ENCODE peak calls at places on chromosomes 5 and 9, in eight cellular contexts. One of them, this sample, is unnamed.
A peak's percentile ranks its signal among the peaks of the same experiment; 100 is the strongest.

GRCh38 chr5:73373814-73374510 is 74.6 kb downstream of the FOXD1 start:
- DNase-seq in GM12878: no peak
- DNase-seq in thoracic aorta: no peak
- DNase-seq in astrocyte of the spinal cord: no peak
- DNase-seq in IMR-90: no peak
- DNase-seq in fibroblast of the aortic adventitia: peak; percentile 51
- DNase-seq in kidney: no peak
- DNase-seq in CD8-positive, alpha-beta memory T cell: no peak
- DNase-seq in this sample: no peak

GRCh38 chr9:34513567-34514214 is 9.1 kb downstream of the ENHO start:
- DNase-seq in GM12878: no peak
- DNase-seq in thoracic aorta: no peak
- DNase-seq in astrocyte of the spinal cord: no peak
- DNase-seq in IMR-90: no peak
- DNase-seq in fibroblast of the aortic adventitia: peak; percentile 21
- DNase-seq in kidney: no peak
- DNase-seq in CD8-positive, alpha-beta memory T cell: no peak
- DNase-seq in this sample: no peak

GRCh38 chr9:109910616-109911568 is 130.9 kb downstream of the PALM2AKAP2 start:
- DNase-seq in GM12878: no peak
- DNase-seq in thoracic aorta: no peak
- DNase-seq in astrocyte of the spinal cord: peak; percentile 68
- DNase-seq in IMR-90: peak; percentile 88
- DNase-seq in fibroblast of the aortic adventitia: peak; percentile 82
- DNase-seq in kidney: no peak
- DNase-seq in CD8-positive, alpha-beta memory T cell: no peak
- DNase-seq in this sample: peak; percentile 52

GRCh38 chr5:116658141-116658540 is 83.5 kb upstream of the SEMA6A start:
- DNase-seq in GM12878: no peak
- DNase-seq in thoracic aorta: no peak
- DNase-seq in astrocyte of the spinal cord: no peak
- DNase-seq in IMR-90: no peak
- DNase-seq in fibroblast of the aortic adventitia: no peak
- DNase-seq in kidney: no peak
- DNase-seq in CD8-positive, alpha-beta memory T cell: no peak
- DNase-seq in this sample: no peak

GRCh38 chr5:120463991-120464626 is at the start of gene PRR16:
- DNase-seq in GM12878: no peak
- DNase-seq in thoracic aorta: no peak
- DNase-seq in astrocyte of the spinal cord: peak; percentile 70
- DNase-seq in IMR-90: peak; percentile 73
- DNase-seq in fibroblast of the aortic adventitia: peak; percentile 64
- DNase-seq in kidney: peak; percentile 76
- DNase-seq in CD8-positive, alpha-beta memory T cell: no peak
- DNase-seq in this sample: peak; percentile 45

GRCh38 chr9:134708672-134709038 is 67.1 kb downstream of the COL5A1 start:
- DNase-seq in GM12878: no peak
- DNase-seq in thoracic aorta: no peak
- DNase-seq in astrocyte of the spinal cord: no peak
- DNase-seq in IMR-90: no peak
- DNase-seq in fibroblast of the aortic adventitia: no peak
- DNase-seq in kidney: peak; percentile 51
- DNase-seq in CD8-positive, alpha-beta memory T cell: no peak
- DNase-seq in this sample: no peak

GRCh38 chr9:23088932-23089364 is 642.3 kb downstream of the DMRTA1 start:
- DNase-seq in GM12878: no peak
- DNase-seq in thoracic aorta: no peak
- DNase-seq in astrocyte of the spinal cord: no peak
- DNase-seq in IMR-90: no peak
- DNase-seq in fibroblast of the aortic adventitia: peak; percentile 6
- DNase-seq in kidney: peak; percentile 57
- DNase-seq in CD8-positive, alpha-beta memory T cell: no peak
- DNase-seq in this sample: no peak

GRCh38 chr9:215631-216155 is 1.0 kb downstream of the DOCK8 start:
- DNase-seq in GM12878: no peak
- DNase-seq in thoracic aorta: no peak
- DNase-seq in astrocyte of the spinal cord: no peak
- DNase-seq in IMR-90: no peak
- DNase-seq in fibroblast of the aortic adventitia: no peak
- DNase-seq in kidney: no peak
- DNase-seq in CD8-positive, alpha-beta memory T cell: no peak
- DNase-seq in this sample: no peak

GRCh38 chr9:130710822-130711352 is 17.3 kb downstream of the EXOSC2 start:
- DNase-seq in GM12878: no peak
- DNase-seq in thoracic aorta: no peak
- DNase-seq in astrocyte of the spinal cord: no peak
- DNase-seq in IMR-90: no peak
- DNase-seq in fibroblast of the aortic adventitia: no peak
- DNase-seq in kidney: no peak
- DNase-seq in CD8-positive, alpha-beta memory T cell: no peak
- DNase-seq in this sample: no peak

GRCh38 chr9:130711469-130711868 is 17.9 kb downstream of the EXOSC2 start:
- DNase-seq in GM12878: no peak
- DNase-seq in thoracic aorta: no peak
- DNase-seq in astrocyte of the spinal cord: no peak
- DNase-seq in IMR-90: no peak
- DNase-seq in fibroblast of the aortic adventitia: no peak
- DNase-seq in kidney: no peak
- DNase-seq in CD8-positive, alpha-beta memory T cell: no peak
- DNase-seq in this sample: no peak

GRCh38 chr9:130713286-130713975 is 19.9 kb downstream of the EXOSC2 start:
- DNase-seq in GM12878: no peak
- DNase-seq in thoracic aorta: no peak
- DNase-seq in astrocyte of the spinal cord: peak; percentile 32
- DNase-seq in IMR-90: peak; percentile 34
- DNase-seq in fibroblast of the aortic adventitia: peak; percentile 46
- DNase-seq in kidney: peak; percentile 84
- DNase-seq in CD8-positive, alpha-beta memory T cell: no peak
- DNase-seq in this sample: no peak

GRCh38 chr9:130714586-130715110 is 21.1 kb downstream of the EXOSC2 start:
- DNase-seq in GM12878: no peak
- DNase-seq in thoracic aorta: no peak
- DNase-seq in astrocyte of the spinal cord: no peak
- DNase-seq in IMR-90: peak; percentile 41
- DNase-seq in fibroblast of the aortic adventitia: peak; percentile 37
- DNase-seq in kidney: no peak
- DNase-seq in CD8-positive, alpha-beta memory T cell: no peak
- DNase-seq in this sample: no peak

DNA sequence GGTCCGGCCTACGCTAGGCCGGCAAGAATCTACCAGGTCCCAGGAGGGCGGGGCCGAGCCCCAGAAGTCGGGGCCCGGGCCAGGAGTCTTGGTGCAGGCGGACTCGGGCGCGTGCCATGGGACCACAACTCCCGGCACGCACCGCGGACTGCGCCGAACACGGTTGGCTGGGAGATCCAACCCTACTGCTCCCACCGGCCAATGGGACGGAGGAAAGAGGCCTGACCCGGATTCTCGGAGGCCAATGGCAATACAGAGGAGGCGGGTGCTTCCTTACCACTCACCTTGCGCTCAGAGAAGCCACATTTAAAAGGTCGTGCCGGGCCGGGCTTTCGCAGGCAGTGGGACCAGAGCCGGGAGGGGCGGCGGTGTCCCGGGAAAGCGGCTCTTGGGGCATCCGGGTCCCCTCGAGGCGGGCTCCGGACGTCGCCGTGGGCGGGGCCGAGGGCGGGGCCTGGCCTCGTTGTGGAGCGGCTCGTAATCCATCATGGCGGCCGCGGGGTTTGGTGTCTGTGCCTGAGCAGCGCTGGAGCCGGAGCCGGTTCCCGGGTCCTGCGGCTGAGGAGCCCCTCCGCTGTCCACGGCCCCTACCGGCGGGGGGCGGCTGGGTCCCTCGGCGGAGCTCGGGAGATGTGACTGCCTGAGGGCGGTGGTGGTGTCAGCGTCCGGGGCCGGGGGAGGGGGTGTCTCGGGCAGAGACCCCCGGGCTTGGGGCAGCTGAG is 19.1 kb downstream of the EXOSC2 start:
- DNase-seq in GM12878: peak; percentile 91
- DNase-seq in thoracic aorta: peak; percentile 98
- DNase-seq in astrocyte of the spinal cord: peak; percentile 99
- DNase-seq in IMR-90: peak; percentile 98
- DNase-seq in fibroblast of the aortic adventitia: peak; percentile 98
- DNase-seq in kidney: peak; percentile 99
- DNase-seq in CD8-positive, alpha-beta memory T cell: peak; percentile 93
- DNase-seq in this sample: peak; percentile 99
- H3K4me3 ChIP-seq in GM12878: peak overlapping the region; percentile 98
- H3K4me3 ChIP-seq in thoracic aorta: peak overlapping the region; percentile 98
- H3K4me3 ChIP-seq in astrocyte of the spinal cord: peak overlapping the region; percentile 87
- H3K4me3 ChIP-seq in IMR-90: peak overlapping the region; percentile 60
- H3K4me3 ChIP-seq in fibroblast of the aortic adventitia: peak overlapping the region; percentile 83
- H3K4me3 ChIP-seq in kidney: peak overlapping the region; percentile 48
- H3K4me3 ChIP-seq in CD8-positive, alpha-beta memory T cell: peak overlapping the region; percentile 87
- H3K4me3 ChIP-seq in this sample: peak overlapping the region; percentile 83

GRCh38 chr5:180589771-180590542 is 1.3 kb downstream of the SCGB3A1 start:
- DNase-seq in GM12878: no peak
- DNase-seq in thoracic aorta: no peak
- DNase-seq in astrocyte of the spinal cord: no peak
- DNase-seq in IMR-90: no peak
- DNase-seq in fibroblast of the aortic adventitia: no peak
- DNase-seq in kidney: no peak
- DNase-seq in CD8-positive, alpha-beta memory T cell: no peak
- DNase-seq in this sample: no peak

GRCh38 chr5:180583738-180584137 is 7.6 kb downstream of the SCGB3A1 start:
- DNase-seq in GM12878: no peak
- DNase-seq in thoracic aorta: no peak
- DNase-seq in astrocyte of the spinal cord: no peak
- DNase-seq in IMR-90: no peak
- DNase-seq in fibroblast of the aortic adventitia: no peak
- DNase-seq in kidney: no peak
- DNase-seq in CD8-positive, alpha-beta memory T cell: no peak
- DNase-seq in this sample: no peak

GRCh38 chr5:180590543-180591248 is 603 bp downstream of the SCGB3A1 start:
- DNase-seq in GM12878: no peak
- DNase-seq in thoracic aorta: no peak
- DNase-seq in astrocyte of the spinal cord: no peak
- DNase-seq in IMR-90: no peak
- DNase-seq in fibroblast of the aortic adventitia: no peak
- DNase-seq in kidney: peak; percentile 73
- DNase-seq in CD8-positive, alpha-beta memory T cell: no peak
- DNase-seq in this sample: no peak

GRCh38 chr5:180591249-180591887 is at the start of gene SCGB3A1:
- DNase-seq in GM12878: no peak
- DNase-seq in thoracic aorta: no peak
- DNase-seq in astrocyte of the spinal cord: no peak
- DNase-seq in IMR-90: no peak
- DNase-seq in fibroblast of the aortic adventitia: no peak
- DNase-seq in kidney: peak; percentile 79
- DNase-seq in CD8-positive, alpha-beta memory T cell: no peak
- DNase-seq in this sample: no peak

DNA sequence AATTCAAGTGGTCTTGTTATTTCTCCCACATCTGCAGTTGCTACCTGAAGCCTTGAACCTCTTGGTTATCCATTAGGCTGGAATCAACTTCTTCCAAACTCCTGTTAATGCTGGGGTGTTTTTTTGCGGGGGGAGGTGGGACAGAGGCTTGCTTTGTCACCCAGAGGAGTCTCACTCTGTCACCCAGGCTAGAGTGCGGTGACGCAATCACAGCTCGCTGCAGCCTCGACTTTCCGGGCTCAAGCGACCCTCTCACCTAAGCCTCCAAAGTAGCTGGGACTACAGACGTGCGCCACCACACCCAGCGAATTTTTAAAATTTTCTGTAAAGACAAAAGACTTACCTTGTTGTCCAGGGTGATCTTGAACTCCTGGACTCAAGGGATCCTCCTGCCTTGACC is 4.4 kb downstream of the SCGB3A1 start:
- DNase-seq in GM12878: no peak
- DNase-seq in thoracic aorta: no peak
- DNase-seq in astrocyte of the spinal cord: no peak
- DNase-seq in IMR-90: no peak
- DNase-seq in fibroblast of the aortic adventitia: no peak
- DNase-seq in kidney: no peak
- DNase-seq in CD8-positive, alpha-beta memory T cell: no peak
- DNase-seq in this sample: no peak
- H3K4me3 ChIP-seq in GM12878: no peak overlapping the region
- H3K4me3 ChIP-seq in thoracic aorta: no peak overlapping the region
- H3K4me3 ChIP-seq in astrocyte of the spinal cord: no peak overlapping the region
- H3K4me3 ChIP-seq in IMR-90: no peak overlapping the region
- H3K4me3 ChIP-seq in fibroblast of the aortic adventitia: no peak overlapping the region
- H3K4me3 ChIP-seq in kidney: no peak overlapping the region
- H3K4me3 ChIP-seq in CD8-positive, alpha-beta memory T cell: no peak overlapping the region
- H3K4me3 ChIP-seq in this sample: no peak overlapping the region

GRCh38 chr5:169304175-169304574 is 3.2 kb upstream of the SLIT3 start:
- DNase-seq in GM12878: no peak
- DNase-seq in thoracic aorta: no peak
- DNase-seq in astrocyte of the spinal cord: no peak
- DNase-seq in IMR-90: no peak
- DNase-seq in fibroblast of the aortic adventitia: no peak
- DNase-seq in kidney: no peak
- DNase-seq in CD8-positive, alpha-beta memory T cell: no peak
- DNase-seq in this sample: no peak

GRCh38 chr5:169301386-169301930 is 519 bp upstream of the SLIT3 start:
- DNase-seq in GM12878: no peak
- DNase-seq in thoracic aorta: no peak
- DNase-seq in astrocyte of the spinal cord: no peak
- DNase-seq in IMR-90: no peak
- DNase-seq in fibroblast of the aortic adventitia: peak; percentile 28
- DNase-seq in kidney: no peak
- DNase-seq in CD8-positive, alpha-beta memory T cell: no peak
- DNase-seq in this sample: no peak

GRCh38 chr5:169302046-169302445 is 1.1 kb upstream of the SLIT3 start:
- DNase-seq in GM12878: no peak
- DNase-seq in thoracic aorta: no peak
- DNase-seq in astrocyte of the spinal cord: peak; percentile 11
- DNase-seq in IMR-90: no peak
- DNase-seq in fibroblast of the aortic adventitia: no peak
- DNase-seq in kidney: no peak
- DNase-seq in CD8-positive, alpha-beta memory T cell: no peak
- DNase-seq in this sample: no peak

GRCh38 chr5:169303119-169303515 is 2.2 kb upstream of the SLIT3 start:
- DNase-seq in GM12878: no peak
- DNase-seq in thoracic aorta: no peak
- DNase-seq in astrocyte of the spinal cord: no peak
- DNase-seq in IMR-90: no peak
- DNase-seq in fibroblast of the aortic adventitia: peak; percentile 23
- DNase-seq in kidney: no peak
- DNase-seq in CD8-positive, alpha-beta memory T cell: no peak
- DNase-seq in this sample: no peak

GRCh38 chr5:169302491-169303118 is 1.7 kb upstream of the SLIT3 start:
- DNase-seq in GM12878: peak; percentile 2
- DNase-seq in thoracic aorta: no peak
- DNase-seq in astrocyte of the spinal cord: peak; percentile 86
- DNase-seq in IMR-90: peak; percentile 73
- DNase-seq in fibroblast of the aortic adventitia: peak; percentile 91
- DNase-seq in kidney: peak; percentile 83
- DNase-seq in CD8-positive, alpha-beta memory T cell: peak; percentile 20
- DNase-seq in this sample: peak; percentile 74
- H3K4me3 ChIP-seq in GM12878: no peak overlapping the region
- H3K4me3 ChIP-seq in thoracic aorta: peak overlapping the region; percentile 70
- H3K4me3 ChIP-seq in astrocyte of the spinal cord: no peak overlapping the region
- H3K4me3 ChIP-seq in IMR-90: no peak overlapping the region
- H3K4me3 ChIP-seq in fibroblast of the aortic adventitia: no peak overlapping the region
- H3K4me3 ChIP-seq in kidney: no peak overlapping the region
- H3K4me3 ChIP-seq in CD8-positive, alpha-beta memory T cell: no peak overlapping the region
- H3K4me3 ChIP-seq in this sample: no peak overlapping the region

GRCh38 chr9:131606896-131607567 is 61.7 kb downstream of the PRRT1B start:
- DNase-seq in GM12878: no peak
- DNase-seq in thoracic aorta: no peak
- DNase-seq in astrocyte of the spinal cord: no peak
- DNase-seq in IMR-90: no peak
- DNase-seq in fibroblast of the aortic adventitia: no peak
- DNase-seq in kidney: no peak
- DNase-seq in CD8-positive, alpha-beta memory T cell: no peak
- DNase-seq in this sample: no peak

GRCh38 chr9:131609116-131609830 is 64.0 kb downstream of the PRRT1B start:
- DNase-seq in GM12878: no peak
- DNase-seq in thoracic aorta: no peak
- DNase-seq in astrocyte of the spinal cord: peak; percentile 73
- DNase-seq in IMR-90: peak; percentile 74
- DNase-seq in fibroblast of the aortic adventitia: peak; percentile 70
- DNase-seq in kidney: no peak
- DNase-seq in CD8-positive, alpha-beta memory T cell: no peak
- DNase-seq in this sample: peak; percentile 32

GRCh38 chr9:131607591-131607990 is 62.3 kb downstream of the PRRT1B start:
- DNase-seq in GM12878: no peak
- DNase-seq in thoracic aorta: no peak
- DNase-seq in astrocyte of the spinal cord: no peak
- DNase-seq in IMR-90: no peak
- DNase-seq in fibroblast of the aortic adventitia: no peak
- DNase-seq in kidney: no peak
- DNase-seq in CD8-positive, alpha-beta memory T cell: no peak
- DNase-seq in this sample: no peak

GRCh38 chr9:131610231-131610761 is 65.0 kb downstream of the PRRT1B start:
- DNase-seq in GM12878: no peak
- DNase-seq in thoracic aorta: no peak
- DNase-seq in astrocyte of the spinal cord: peak; percentile 79
- DNase-seq in IMR-90: peak; percentile 87
- DNase-seq in fibroblast of the aortic adventitia: peak; percentile 99
- DNase-seq in kidney: no peak
- DNase-seq in CD8-positive, alpha-beta memory T cell: no peak
- DNase-seq in this sample: no peak

DNA sequence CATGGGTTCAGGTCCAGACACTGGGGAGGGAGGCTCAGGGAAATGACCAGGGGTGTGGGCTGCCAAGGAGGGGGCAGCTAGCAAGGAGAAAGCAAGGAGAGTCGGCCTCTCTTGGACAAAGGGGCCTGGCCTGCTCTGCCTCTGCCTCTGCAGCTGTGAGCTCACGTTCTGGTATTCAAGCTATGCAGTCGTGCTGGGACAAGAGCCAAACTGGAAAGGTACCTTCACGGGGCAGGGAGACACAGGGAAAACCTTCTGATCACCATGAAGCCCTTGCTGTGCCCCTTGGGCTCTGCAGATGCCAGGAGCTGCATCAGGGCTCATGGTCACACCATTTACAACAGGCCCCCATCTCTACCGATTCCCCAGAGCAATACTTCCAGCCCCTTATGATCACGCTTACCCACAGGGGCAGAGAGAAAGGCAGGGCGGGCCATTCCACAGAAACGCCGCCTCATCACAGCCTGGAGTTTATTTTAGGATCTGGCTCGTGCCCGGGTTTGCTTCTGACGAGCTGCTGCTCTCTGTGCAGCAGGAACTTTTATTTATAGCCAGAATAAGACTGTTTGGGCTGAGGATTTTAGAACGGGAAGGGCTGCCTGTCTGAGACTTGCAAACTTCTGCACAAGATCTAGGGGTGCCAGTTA is 63.3 kb downstream of the PRRT1B start:
- DNase-seq in GM12878: no peak
- DNase-seq in thoracic aorta: peak; percentile 52
- DNase-seq in astrocyte of the spinal cord: peak; percentile 85
- DNase-seq in IMR-90: peak; percentile 87
- DNase-seq in fibroblast of the aortic adventitia: peak; percentile 92
- DNase-seq in kidney: peak; percentile 85
- DNase-seq in CD8-positive, alpha-beta memory T cell: no peak
- DNase-seq in this sample: peak; percentile 83
- H3K4me3 ChIP-seq in GM12878: no peak overlapping the region
- H3K4me3 ChIP-seq in thoracic aorta: peak overlapping the region; percentile 57
- H3K4me3 ChIP-seq in astrocyte of the spinal cord: no peak overlapping the region
- H3K4me3 ChIP-seq in IMR-90: peak overlapping the region; percentile 8
- H3K4me3 ChIP-seq in fibroblast of the aortic adventitia: peak overlapping the region; percentile 23
- H3K4me3 ChIP-seq in kidney: no peak overlapping the region
- H3K4me3 ChIP-seq in CD8-positive, alpha-beta memory T cell: no peak overlapping the region
- H3K4me3 ChIP-seq in this sample: no peak overlapping the region

This sample was measured in brain microvascular endothelial cell.